ENCODE peak calls at places on chromosome 5, in four cellular contexts. Y is body of pancreas; R is esophagus squamous epithelium; K is CD4-positive, alpha-beta memory T cell. B is an unnamed sample.
A peak's percentile ranks its signal among the peaks of the same experiment; 100 is the strongest.

GRCh38 chr5:179215576-179215975 is 129.7 kb downstream of the ADAMTS2 start:
- DNase-seq in Y (no peak), R (no peak), K (no peak), B (no peak)

GRCh38 chr5:54514269-54514668 is 3.3 kb upstream of the SNX18 start:
- DNase-seq in Y (no peak), K (no peak), R (no peak), B (no peak)

GRCh38 chr5:83528439-83528769 is 56.9 kb downstream of the VCAN start:
- DNase-seq in Y (no peak), R (no peak), K (no peak), B (no peak)

GRCh38 chr5:40960027-40960426 is 50.7 kb downstream of the C7 start:
- DNase-seq in Y (no peak), R (no peak), K (no peak), B (no peak)

GRCh38 chr5:59061377-59061776 is 478.5 kb downstream of the RAB3C start:
- DNase-seq in Y (no peak), R (no peak), K (no peak), B (no peak)

GRCh38 chr5:36222620-36223019 is 19.1 kb downstream of the NADK2 start:
- DNase-seq in R (no peak), Y (no peak), K (no peak), B (no peak)

GRCh38 chr5:173882632-173883031 is 5.5 kb upstream of the CPEB4 start:
- DNase-seq in K (no peak), R (no peak), Y (no peak), B (no peak)

GRCh38 chr5:131986161-131986912 is 25.1 kb downstream of the ACSL6 start:
- DNase-seq in R (no peak), Y (no peak), K (no peak), B (no peak)

GRCh38 chr5:131384616-131385214 is 120.9 kb downstream of the CDC42SE2 start:
- DNase-seq in K (no peak), R (no peak), Y (no peak), B (no peak)

GRCh38 chr5:107388111-107388861 is 282.5 kb downstream of the EFNA5 start:
- DNase-seq in K (no peak), Y (no peak), R (no peak), B (no peak)

GRCh38 chr5:40172721-40173120 is 507.0 kb upstream of the PTGER4 start:
- DNase-seq in Y (no peak), K (no peak), R (no peak), B (no peak)

GRCh38 chr5:14039063-14039462 is 94.6 kb upstream of the DNAH5 start:
- DNase-seq in K (no peak), Y (no peak), R (no peak), B (no peak)

GRCh38 chr5:115398726-115399125 is 102.3 kb upstream of the CCDC112 start:
- DNase-seq in K (no peak), R (no peak), Y (no peak), B (no peak)

GRCh38 chr5:176597417-176598389 is 12.3 kb downstream of the GPRIN1 start:
- DNase-seq in R (no peak), Y (no peak), K (no peak), B (no peak)

GRCh38 chr5:3386676-3387075 is 209.0 kb upstream of the IRX1 start:
- DNase-seq in Y (no peak), K (no peak), R (no peak), B (no peak)

GRCh38 chr5:107673106-107673367 is 2.3 kb upstream of the EFNA5 start:
- DNase-seq in R (no peak), Y (no peak), K (no peak), B (no peak)

GRCh38 chr5:104540448-104540847 is 977.9 kb upstream of the NUDT12 start:
- DNase-seq in Y (peak; percentile 40), R (no peak), K (no peak), B (no peak)

GRCh38 chr5:116520706-116521105 is 53.9 kb downstream of the SEMA6A start:
- DNase-seq in R (no peak), K (no peak), Y (no peak), B (no peak)
- H3K4me1 ChIP-seq in R (peaks cover 6% of the 10 kb centered on the region), K (no peaks in the 10 kb centered on the region), Y (peaks cover 16% of the 10 kb centered on the region), B (no peaks in the 10 kb centered on the region)

GRCh38 chr5:150022163-150022540 is 21.6 kb downstream of the HMGXB3 start:
- DNase-seq in R (no peak), K (no peak), Y (no peak), B (no peak)

GRCh38 chr5:150021491-150022162 is 21.1 kb downstream of the HMGXB3 start:
- DNase-seq in R (no peak), K (no peak), Y (no peak), B (no peak)

GRCh38 chr5:150023136-150023535 is 22.6 kb downstream of the HMGXB3 start:
- DNase-seq in K (no peak), Y (no peak), R (no peak), B (no peak)

GRCh38 chr5:150024241-150024984 is 23.9 kb downstream of the HMGXB3 start:
- DNase-seq in R (no peak), K (no peak), Y (no peak), B (no peak)

GRCh38 chr5:150022681-150023080 is 22.1 kb downstream of the HMGXB3 start:
- DNase-seq in Y (no peak), K (no peak), R (no peak), B (no peak)
- H3K4me3 ChIP-seq in Y (no peak overlapping the region), K (no peak overlapping the region), R (no peak overlapping the region), B (no peak overlapping the region)

GRCh38 chr5:17219006-17219422 is 1.6 kb downstream of the BASP1 start:
- DNase-seq in Y (no peak), K (no peak), R (no peak), B (no peak)
- H3K4me1 ChIP-seq in Y (peaks cover 25% of the 10 kb centered on the region), K (no peaks in the 10 kb centered on the region), R (peaks cover 8% of the 10 kb centered on the region), B (peaks cover 2% of the 10 kb centered on the region)

GRCh38 chr5:15267966-15268365 is 232.0 kb upstream of the FBXL7 start:
- DNase-seq in R (no peak), Y (no peak), K (no peak), B (no peak)
- H3K4me3 ChIP-seq in R (no peak overlapping the region), Y (no peak overlapping the region), K (no peak overlapping the region), B (no peak overlapping the region)

B was measured in ascending aorta.